ENCODE peak calls at places on chromosomes 11 and 22, in nine cellular contexts. One of them, this sample, is unnamed.

GRCh38 chr22:38214248-38215056 is 12.7 kb downstream of the MAFF start:
- DNase-seq in BJ: no peak
- DNase-seq in Panc1: no peak
- DNase-seq in fibroblast of lung: peak
- DNase-seq in heart right ventricle: peak
- DNase-seq in CD4-positive, alpha-beta T cell: peak
- DNase-seq in astrocyte of the spinal cord: peak
- DNase-seq in body of pancreas: peak
- DNase-seq in astrocyte of the cerebellum: no peak
- DNase-seq in this sample: no peak

GRCh38 chr11:83364500-83365059 is 78.4 kb upstream of the CCDC90B start:
- DNase-seq in BJ: no peak
- DNase-seq in Panc1: no peak
- DNase-seq in fibroblast of lung: no peak
- DNase-seq in heart right ventricle: no peak
- DNase-seq in CD4-positive, alpha-beta T cell: no peak
- DNase-seq in astrocyte of the spinal cord: no peak
- DNase-seq in body of pancreas: no peak
- DNase-seq in astrocyte of the cerebellum: no peak
- DNase-seq in this sample: no peak

GRCh38 chr22:37139762-37140161 is 10.0 kb downstream of the IL2RB start:
- DNase-seq in BJ: no peak
- DNase-seq in Panc1: no peak
- DNase-seq in fibroblast of lung: no peak
- DNase-seq in heart right ventricle: no peak
- DNase-seq in CD4-positive, alpha-beta T cell: no peak
- DNase-seq in astrocyte of the spinal cord: no peak
- DNase-seq in body of pancreas: no peak
- DNase-seq in astrocyte of the cerebellum: no peak
- DNase-seq in this sample: no peak

GRCh38 chr11:47552581-47553416 is at the start of gene CELF1:
- DNase-seq in BJ: no peak
- DNase-seq in Panc1: peak
- DNase-seq in fibroblast of lung: peak
- DNase-seq in heart right ventricle: peak
- DNase-seq in CD4-positive, alpha-beta T cell: peak
- DNase-seq in astrocyte of the spinal cord: peak
- DNase-seq in body of pancreas: peak
- DNase-seq in astrocyte of the cerebellum: peak
- DNase-seq in this sample: peak

GRCh38 chr11:34614334-34615113 is 6.4 kb upstream of the EHF start:
- DNase-seq in BJ: no peak
- DNase-seq in Panc1: no peak
- DNase-seq in fibroblast of lung: peak
- DNase-seq in heart right ventricle: no peak
- DNase-seq in CD4-positive, alpha-beta T cell: no peak
- DNase-seq in astrocyte of the spinal cord: no peak
- DNase-seq in body of pancreas: no peak
- DNase-seq in astrocyte of the cerebellum: no peak
- DNase-seq in this sample: no peak

GRCh38 chr11:4190519-4190918 is 95.9 kb downstream of the RRM1 start:
- DNase-seq in BJ: no peak
- DNase-seq in Panc1: no peak
- DNase-seq in fibroblast of lung: no peak
- DNase-seq in heart right ventricle: no peak
- DNase-seq in CD4-positive, alpha-beta T cell: no peak
- DNase-seq in astrocyte of the spinal cord: no peak
- DNase-seq in body of pancreas: no peak
- DNase-seq in astrocyte of the cerebellum: no peak
- DNase-seq in this sample: no peak

GRCh38 chr11:66326261-66327111 is 9.6 kb upstream of the CD248 start:
- DNase-seq in BJ: no peak
- DNase-seq in Panc1: no peak
- DNase-seq in fibroblast of lung: peak
- DNase-seq in heart right ventricle: peak
- DNase-seq in CD4-positive, alpha-beta T cell: no peak
- DNase-seq in astrocyte of the spinal cord: peak
- DNase-seq in body of pancreas: no peak
- DNase-seq in astrocyte of the cerebellum: no peak
- DNase-seq in this sample: no peak

GRCh38 chr22:38414009-38414395 is 41.0 kb downstream of the KCNJ4 start:
- DNase-seq in BJ: no peak
- DNase-seq in Panc1: no peak
- DNase-seq in fibroblast of lung: no peak
- DNase-seq in heart right ventricle: no peak
- DNase-seq in CD4-positive, alpha-beta T cell: no peak
- DNase-seq in astrocyte of the spinal cord: no peak
- DNase-seq in body of pancreas: no peak
- DNase-seq in astrocyte of the cerebellum: no peak
- DNase-seq in this sample: no peak

GRCh38 chr11:17734986-17735822 is 623 bp downstream of the KCNC1 start:
- DNase-seq in BJ: no peak
- DNase-seq in Panc1: no peak
- DNase-seq in fibroblast of lung: peak
- DNase-seq in heart right ventricle: peak
- DNase-seq in CD4-positive, alpha-beta T cell: no peak
- DNase-seq in astrocyte of the spinal cord: peak
- DNase-seq in body of pancreas: peak
- DNase-seq in astrocyte of the cerebellum: peak
- DNase-seq in this sample: no peak

GRCh38 chr22:28442951-28443876 is 236.4 kb downstream of the TTC28 start:
- DNase-seq in BJ: no peak
- DNase-seq in Panc1: no peak
- DNase-seq in fibroblast of lung: peak
- DNase-seq in heart right ventricle: peak
- DNase-seq in CD4-positive, alpha-beta T cell: no peak
- DNase-seq in astrocyte of the spinal cord: peak
- DNase-seq in body of pancreas: peak
- DNase-seq in astrocyte of the cerebellum: peak
- DNase-seq in this sample: no peak

GRCh38 chr22:28441720-28442263 is 237.8 kb downstream of the TTC28 start:
- DNase-seq in BJ: no peak
- DNase-seq in Panc1: no peak
- DNase-seq in fibroblast of lung: peak
- DNase-seq in heart right ventricle: no peak
- DNase-seq in CD4-positive, alpha-beta T cell: no peak
- DNase-seq in astrocyte of the spinal cord: peak
- DNase-seq in body of pancreas: peak
- DNase-seq in astrocyte of the cerebellum: no peak
- DNase-seq in this sample: no peak

GRCh38 chr22:28442264-28442950 is 237.2 kb downstream of the TTC28 start:
- DNase-seq in BJ: no peak
- DNase-seq in Panc1: no peak
- DNase-seq in fibroblast of lung: peak
- DNase-seq in heart right ventricle: peak
- DNase-seq in CD4-positive, alpha-beta T cell: peak
- DNase-seq in astrocyte of the spinal cord: peak
- DNase-seq in body of pancreas: peak
- DNase-seq in astrocyte of the cerebellum: peak
- DNase-seq in this sample: no peak

GRCh38 chr22:28438183-28438778 is 241.4 kb downstream of the TTC28 start:
- DNase-seq in BJ: no peak
- DNase-seq in Panc1: no peak
- DNase-seq in fibroblast of lung: no peak
- DNase-seq in heart right ventricle: no peak
- DNase-seq in CD4-positive, alpha-beta T cell: no peak
- DNase-seq in astrocyte of the spinal cord: no peak
- DNase-seq in body of pancreas: no peak
- DNase-seq in astrocyte of the cerebellum: no peak
- DNase-seq in this sample: no peak

DNA sequence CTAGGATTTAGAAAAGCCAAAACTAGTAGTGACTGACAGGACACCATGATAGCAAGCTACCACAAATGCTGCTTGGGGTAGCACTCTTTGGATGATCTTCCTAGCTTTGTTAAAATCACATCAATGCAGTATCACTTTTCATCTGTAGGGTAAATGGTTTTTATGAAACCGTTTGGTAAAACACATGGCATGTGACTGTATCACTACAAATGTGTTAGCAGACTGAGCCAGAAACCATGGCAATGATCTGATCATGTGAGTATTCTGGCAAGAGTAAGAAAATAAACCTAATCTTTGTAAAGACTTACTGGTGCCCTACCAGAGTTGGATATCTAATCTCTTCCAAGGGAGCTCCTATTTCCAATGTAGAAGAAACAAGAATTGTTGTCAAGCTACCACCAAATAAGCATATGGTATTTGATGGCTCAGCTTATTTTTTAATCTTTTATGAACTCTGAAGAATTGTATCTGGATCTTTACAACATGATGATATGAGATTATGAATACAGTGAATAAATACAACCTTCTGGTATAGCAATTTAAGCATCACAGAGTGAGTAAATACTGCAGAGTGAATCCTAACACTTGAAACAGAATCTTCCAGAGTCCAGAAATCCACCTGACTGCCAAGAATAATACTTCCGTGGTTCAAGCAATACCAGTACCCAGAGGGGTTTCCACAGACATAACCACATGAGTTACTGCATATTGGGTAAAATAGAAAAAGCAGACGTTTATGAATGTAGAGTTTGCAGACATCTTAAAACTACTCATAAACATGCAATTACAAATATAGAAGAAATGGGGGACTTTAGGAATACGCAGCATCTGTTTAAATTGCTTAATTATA is 238.9 kb downstream of the TTC28 start:
- DNase-seq in BJ: no peak
- DNase-seq in Panc1: no peak
- DNase-seq in fibroblast of lung: peak
- DNase-seq in heart right ventricle: no peak
- DNase-seq in CD4-positive, alpha-beta T cell: no peak
- DNase-seq in astrocyte of the spinal cord: peak
- DNase-seq in body of pancreas: no peak
- DNase-seq in astrocyte of the cerebellum: peak
- DNase-seq in this sample: no peak
- TF ChIP-seq CTCF in BJ: no peak
- TF ChIP-seq CTCF in Panc1: no peak
- TF ChIP-seq CTCF in fibroblast of lung: peak
- TF ChIP-seq CTCF in heart right ventricle: no peak
- TF ChIP-seq CTCF in CD4-positive, alpha-beta T cell: no peak
- TF ChIP-seq CTCF in astrocyte of the spinal cord: no peak
- TF ChIP-seq CTCF in body of pancreas: no peak
- TF ChIP-seq CTCF in astrocyte of the cerebellum: no peak
- TF ChIP-seq CTCF in this sample: no peak

GRCh38 chr11:58905141-58905715 is 34.1 kb upstream of the GLYATL1 start:
- DNase-seq in BJ: no peak
- DNase-seq in Panc1: no peak
- DNase-seq in fibroblast of lung: peak
- DNase-seq in heart right ventricle: peak
- DNase-seq in CD4-positive, alpha-beta T cell: no peak
- DNase-seq in astrocyte of the spinal cord: peak
- DNase-seq in body of pancreas: peak
- DNase-seq in astrocyte of the cerebellum: no peak
- DNase-seq in this sample: no peak

GRCh38 chr11:58907780-58908179 is 31.5 kb upstream of the GLYATL1 start:
- DNase-seq in BJ: no peak
- DNase-seq in Panc1: no peak
- DNase-seq in fibroblast of lung: no peak
- DNase-seq in heart right ventricle: no peak
- DNase-seq in CD4-positive, alpha-beta T cell: no peak
- DNase-seq in astrocyte of the spinal cord: no peak
- DNase-seq in body of pancreas: no peak
- DNase-seq in astrocyte of the cerebellum: no peak
- DNase-seq in this sample: no peak

GRCh38 chr11:58900479-58901420 is 38.5 kb upstream of the GLYATL1 start:
- DNase-seq in BJ: no peak
- DNase-seq in Panc1: peak
- DNase-seq in fibroblast of lung: peak
- DNase-seq in heart right ventricle: peak
- DNase-seq in CD4-positive, alpha-beta T cell: no peak
- DNase-seq in astrocyte of the spinal cord: peak
- DNase-seq in body of pancreas: peak
- DNase-seq in astrocyte of the cerebellum: peak
- DNase-seq in this sample: no peak

GRCh38 chr11:58902881-58903280 is 36.4 kb upstream of the GLYATL1 start:
- DNase-seq in BJ: no peak
- DNase-seq in Panc1: no peak
- DNase-seq in fibroblast of lung: no peak
- DNase-seq in heart right ventricle: no peak
- DNase-seq in CD4-positive, alpha-beta T cell: no peak
- DNase-seq in astrocyte of the spinal cord: no peak
- DNase-seq in body of pancreas: no peak
- DNase-seq in astrocyte of the cerebellum: no peak
- DNase-seq in this sample: no peak

DNA sequence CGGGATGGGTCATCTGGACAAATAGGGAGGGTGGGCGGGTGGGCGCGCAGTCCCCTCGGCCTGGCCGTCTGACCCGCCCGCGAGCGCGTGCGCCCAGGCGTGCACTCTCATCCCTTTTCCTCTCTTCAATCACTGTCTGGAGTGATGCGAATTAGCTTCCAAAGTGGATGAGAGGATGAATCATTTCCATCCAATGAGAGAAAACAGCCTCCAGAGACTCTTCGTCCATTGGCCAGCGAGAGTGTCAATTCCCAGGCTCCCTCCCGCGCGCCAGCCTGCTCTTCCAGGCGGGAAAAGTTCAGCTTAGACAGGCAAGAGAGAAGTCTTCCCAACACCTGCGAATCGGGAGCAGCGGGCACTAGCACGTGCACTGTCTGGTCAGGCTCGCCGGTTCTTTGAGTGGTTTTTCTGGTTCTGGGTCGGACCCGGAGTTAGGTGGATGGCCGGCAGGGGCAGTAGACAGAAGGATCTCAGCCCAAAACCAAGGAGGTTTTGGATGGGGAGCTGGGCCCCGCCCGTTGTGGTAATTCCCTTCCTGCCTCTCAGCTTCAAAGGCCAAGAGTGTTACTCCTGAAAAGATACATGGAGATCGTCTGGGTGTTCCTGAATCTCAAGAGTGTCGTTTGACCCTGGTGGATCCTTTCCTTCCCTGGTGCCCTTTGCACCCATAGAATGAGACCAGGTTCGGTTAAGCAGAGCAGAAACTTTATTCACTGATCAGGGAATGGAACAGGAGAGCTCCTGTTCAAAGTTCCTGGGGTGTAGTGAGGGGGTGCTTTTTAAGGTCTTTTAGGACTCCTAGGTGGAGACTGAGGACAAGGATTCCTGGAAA is 33.4 kb upstream of the GLYATL1 start:
- DNase-seq in BJ: peak
- DNase-seq in Panc1: no peak
- DNase-seq in fibroblast of lung: peak
- DNase-seq in heart right ventricle: peak
- DNase-seq in CD4-positive, alpha-beta T cell: no peak
- DNase-seq in astrocyte of the spinal cord: peak
- DNase-seq in body of pancreas: peak
- DNase-seq in astrocyte of the cerebellum: peak
- DNase-seq in this sample: no peak
- TF ChIP-seq CTCF in BJ: peak
- TF ChIP-seq CTCF in Panc1: no peak
- TF ChIP-seq CTCF in fibroblast of lung: peak
- TF ChIP-seq CTCF in heart right ventricle: no peak
- TF ChIP-seq CTCF in CD4-positive, alpha-beta T cell: no peak
- TF ChIP-seq CTCF in astrocyte of the spinal cord: peak
- TF ChIP-seq CTCF in body of pancreas: no peak
- TF ChIP-seq CTCF in astrocyte of the cerebellum: peak
- TF ChIP-seq CTCF in this sample: no peak

GRCh38 chr11:46075928-46076327 is 45.3 kb downstream of the PHF21A start:
- DNase-seq in BJ: no peak
- DNase-seq in Panc1: no peak
- DNase-seq in fibroblast of lung: no peak
- DNase-seq in heart right ventricle: no peak
- DNase-seq in CD4-positive, alpha-beta T cell: no peak
- DNase-seq in astrocyte of the spinal cord: no peak
- DNase-seq in body of pancreas: no peak
- DNase-seq in astrocyte of the cerebellum: no peak
- DNase-seq in this sample: no peak
- TF ChIP-seq CTCF in BJ: no peak
- TF ChIP-seq CTCF in Panc1: peak
- TF ChIP-seq CTCF in fibroblast of lung: peak
- TF ChIP-seq CTCF in heart right ventricle: no peak
- TF ChIP-seq CTCF in CD4-positive, alpha-beta T cell: no peak
- TF ChIP-seq CTCF in astrocyte of the spinal cord: peak
- TF ChIP-seq CTCF in body of pancreas: no peak
- TF ChIP-seq CTCF in astrocyte of the cerebellum: peak
- TF ChIP-seq CTCF in this sample: no peak

GRCh38 chr11:30062103-30062502 is 45.3 kb upstream of the KCNA4 start:
- DNase-seq in BJ: no peak
- DNase-seq in Panc1: no peak
- DNase-seq in fibroblast of lung: no peak
- DNase-seq in heart right ventricle: no peak
- DNase-seq in CD4-positive, alpha-beta T cell: no peak
- DNase-seq in astrocyte of the spinal cord: no peak
- DNase-seq in body of pancreas: no peak
- DNase-seq in astrocyte of the cerebellum: no peak
- DNase-seq in this sample: no peak
- TF ChIP-seq CTCF in BJ: no peak
- TF ChIP-seq CTCF in Panc1: no peak
- TF ChIP-seq CTCF in fibroblast of lung: no peak
- TF ChIP-seq CTCF in heart right ventricle: no peak
- TF ChIP-seq CTCF in CD4-positive, alpha-beta T cell: no peak
- TF ChIP-seq CTCF in astrocyte of the spinal cord: no peak
- TF ChIP-seq CTCF in body of pancreas: no peak
- TF ChIP-seq CTCF in astrocyte of the cerebellum: no peak
- TF ChIP-seq CTCF in this sample: no peak

This sample was measured in omental fat pad.